ENCODE peak calls at places on chromosomes 4 and X, in nine cellular contexts. O is adrenal gland; A is H54; T is Caki2; H is SJSA1; C is activated CD4-positive, alpha-beta memory T cell treated with anti-CD3 and anti-CD28 coated beads, Interleukin-2, amount 10 ng/mL, durations not matched to agents 7 days and 5 days; L is HEK293T; Q is left ventricle myocardium superior; P is effector CD4-positive, alpha-beta T cell. D is an unnamed sample.
A peak's percentile ranks its signal among the peaks of the same experiment; 100 is the strongest.

GRCh38 chrX:154310991-154311541 is 15.5 kb downstream of the TKTL1 start:
- DNase-seq in H (no peak), A (no peak), P (no peak), T (no peak), C (no peak), L (no peak), Q (no peak), O (no peak), D (no peak)

GRCh38 chrX:154321624-154322023 is 26.0 kb downstream of the TKTL1 start:
- DNase-seq in T (no peak), O (no peak), C (no peak), P (no peak), A (no peak), H (no peak), L (no peak), Q (peak; percentile 46), D (peak; percentile 8)

GRCh38 chr4:15414601-15415091 is 13.2 kb upstream of the C1QTNF7 start:
- DNase-seq in A (no peak), C (no peak), Q (no peak), H (no peak), L (no peak), O (no peak), P (no peak), T (no peak), D (no peak)

GRCh38 chr4:156837625-156838345 is 133.8 kb downstream of the PDGFC start:
- DNase-seq in Q (no peak), L (no peak), C (no peak), A (no peak), H (no peak), T (no peak), O (no peak), P (no peak), D (no peak)

GRCh38 chr4:38993683-38994082 is 38.5 kb downstream of the TMEM156 start:
- DNase-seq in Q (no peak), O (no peak), L (peak; percentile 13), A (no peak), T (no peak), P (no peak), C (no peak), H (no peak), D (peak; percentile 9)

GRCh38 chr4:118289794-118290193 is 63.0 kb downstream of the PRSS12 start:
- DNase-seq in A (no peak), O (no peak), L (no peak), T (no peak), C (no peak), P (no peak), H (peak; percentile 30), Q (no peak), D (no peak)

GRCh38 chrX:118577041-118577440 is 81.4 kb downstream of the DOCK11 start:
- DNase-seq in H (no peak), C (no peak), Q (peak; percentile 30), P (no peak), O (peak; percentile 69), A (no peak), T (no peak), L (no peak), D (no peak)

GRCh38 chrX:110001702-110002299 is 1.1 kb upstream of the TMEM164 start:
- DNase-seq in L (no peak), P (no peak), C (no peak), T (no peak), H (no peak), A (no peak), O (no peak), Q (no peak), D (no peak)

GRCh38 chr4:5700459-5700858 is 7.9 kb downstream of the EVC2 start:
- DNase-seq in H (no peak), Q (peak; percentile 41), T (no peak), O (no peak), C (no peak), A (no peak), L (no peak), P (no peak), D (no peak)

D was measured in ACHN.